ENCODE peak calls at places on chromosomes 13 and 19, in six cellular contexts. M is small intestine, H is fibroblast of lung, D is IMR-90, W is uterus, Z is cardiac muscle cell. E is an unnamed sample.

GRCh38 chr19:46381346-46381745 is 32.0 kb downstream of the CCDC8 start:
- DNase-seq in D (no peak), H (no peak), W (no peak), Z (no peak), M (no peak), E (no peak)

GRCh38 chr13:25885418-25885817 is 166.4 kb downstream of the SHISA2 start:
- DNase-seq in W (no peak), D (no peak), Z (no peak), M (no peak), H (no peak), E (no peak)

GRCh38 chr13:110486061-110486780 is 75.3 kb downstream of the RAB20 start:
- DNase-seq in D (no peak), W (no peak), M (no peak), H (no peak), Z (peak; percentile 29), E (no peak)

GRCh38 chr13:32746474-32746873 is 160.2 kb downstream of the PDS5B start:
- DNase-seq in Z (no peak), M (no peak), W (no peak), H (no peak), D (no peak), E (no peak)

GRCh38 chr13:53782400-53783030 is 753.9 kb downstream of the OLFM4 start:
- DNase-seq in W (no peak), M (peak; percentile 72), Z (peak; percentile 84), D (peak; percentile 17), H (peak; percentile 66), E (peak; percentile 91)

GRCh38 chr13:113393226-113393571 is 29.3 kb upstream of the GRTP1 start:
- DNase-seq in H (no peak), M (no peak), Z (no peak), W (no peak), D (no peak), E (no peak)

GRCh38 chr13:82833928-82834327 is 1048.3 kb downstream of the SLITRK1 start:
- DNase-seq in D (peak; percentile 34), H (peak; percentile 83), W (no peak), Z (no peak), M (no peak), E (no peak)

GRCh38 chr13:28741080-28741479 is 22.3 kb upstream of the SLC46A3 start:
- DNase-seq in Z (no peak), W (no peak), M (no peak), D (peak; percentile 46), H (no peak), E (no peak)

GRCh38 chr19:3810708-3811355 is 24.7 kb upstream of the MATK start:
- DNase-seq in W (no peak), Z (no peak), D (no peak), H (no peak), M (no peak), E (no peak)

GRCh38 chr13:40922437-40923040 is 96.6 kb downstream of the ELF1 start:
- DNase-seq in W (peak; percentile 20), Z (no peak), H (no peak), D (no peak), M (peak; percentile 91), E (no peak)

GRCh38 chr13:111233080-111233479 is 87.4 kb upstream of the TEX29 start:
- DNase-seq in H (no peak), M (no peak), D (peak; percentile 44), Z (no peak), W (no peak), E (no peak)

GRCh38 chr19:36686365-36687213 is 823 bp upstream of the ZNF567 start:
- DNase-seq in W (peak; percentile 17), Z (peak; percentile 10), M (peak; percentile 3), D (peak; percentile 5), H (peak; percentile 12), E (peak; percentile 31)

GRCh38 chr19:12792048-12792852 is 964 bp downstream of the JUNB start:
- DNase-seq in Z (peak; percentile 74), W (peak; percentile 59), D (peak; percentile 55), H (peak; percentile 67), M (peak; percentile 73), E (peak; percentile 64)

GRCh38 chr19:47435196-47435595 is 15.9 kb upstream of the MEIS3 start:
- DNase-seq in D (no peak), H (no peak), W (no peak), M (no peak), Z (no peak), E (no peak)

GRCh38 chr19:3366104-3366760 is at the start of gene NFIC:
- DNase-seq in D (peak; percentile 79), M (peak; percentile 40), Z (peak; percentile 60), W (peak; percentile 92), H (peak; percentile 95), E (peak; percentile 84)

GRCh38 chr13:48304132-48304876 is 753 bp downstream of the RB1 start:
- DNase-seq in M (peak; percentile 58), D (peak; percentile 55), H (peak; percentile 61), Z (peak; percentile 49), W (no peak), E (peak; percentile 56)

GRCh38 chr13:48260970-48261369 is 28.0 kb downstream of the ITM2B start:
- DNase-seq in Z (no peak), M (no peak), D (no peak), W (no peak), H (no peak), E (no peak)

GRCh38 chr19:4730740-4731171 is 7.1 kb upstream of the DPP9 start:
- DNase-seq in D (no peak), W (no peak), H (no peak), M (no peak), Z (no peak), E (no peak)

GRCh38 chr13:50130686-50131051 is 115.4 kb downstream of the KCNRG start:
- DNase-seq in D (peak; percentile 47), Z (peak; percentile 41), W (no peak), H (peak; percentile 63), M (no peak), E (no peak)

GRCh38 chr13:102839462-102839861 is 6.4 kb upstream of the ERCC5 start:
- DNase-seq in M (no peak), Z (no peak), H (no peak), D (peak; percentile 25), W (no peak), E (no peak)
- H3K36me3 ChIP-seq in M (peaks cover 2% of the 10 kb centered on the region), Z (peaks cover 3% of the 10 kb centered on the region), H (no peaks in the 10 kb centered on the region), D (peaks cover 15% of the 10 kb centered on the region), W (no peaks in the 10 kb centered on the region), E (peaks cover 13% of the 10 kb centered on the region)

GRCh38 chr13:97221491-97221890 is 642 bp upstream of the MBNL2 start:
- DNase-seq in Z (no peak), D (no peak), H (no peak), M (peak; percentile 35), W (no peak), E (no peak)
- H3K4me3 ChIP-seq in Z (no peak overlapping the region), D (no peak overlapping the region), H (no peak overlapping the region), M (no peak overlapping the region), W (peak overlapping the region; percentile 52), E (no peak overlapping the region)

GRCh38 chr19:873084-874019 is 13.9 kb downstream of the CFD start:
- DNase-seq in M (peak; percentile 64), Z (peak; percentile 36), D (peak; percentile 31), W (no peak), H (peak; percentile 64), E (no peak)

GRCh38 chr19:872266-872951 is 12.9 kb downstream of the CFD start:
- DNase-seq in Z (peak; percentile 53), D (peak; percentile 38), W (peak; percentile 52), M (peak; percentile 80), H (peak; percentile 75), E (peak; percentile 94)

GRCh38 chr19:870963-871401 is 11.5 kb downstream of the CFD start:
- DNase-seq in M (no peak), H (peak; percentile 78), W (no peak), Z (no peak), D (peak; percentile 32), E (no peak)

GRCh38 chr19:870314-870713 is 10.8 kb downstream of the CFD start:
- DNase-seq in W (no peak), M (no peak), D (no peak), H (no peak), Z (no peak), E (no peak)

GRCh38 chr19:871446-872265 is 12.2 kb downstream of the CFD start:
- DNase-seq in Z (peak; percentile 23), M (no peak), D (peak; percentile 31), W (no peak), H (peak; percentile 55), E (peak; percentile 41)
- H3K36me3 ChIP-seq in Z (peaks cover 10% of the 10 kb centered on the region), M (no peaks in the 10 kb centered on the region), D (peaks cover 39% of the 10 kb centered on the region), W (no peaks in the 10 kb centered on the region), H (peaks cover 27% of the 10 kb centered on the region), E (peaks cover 73% of the 10 kb centered on the region)

DNA sequence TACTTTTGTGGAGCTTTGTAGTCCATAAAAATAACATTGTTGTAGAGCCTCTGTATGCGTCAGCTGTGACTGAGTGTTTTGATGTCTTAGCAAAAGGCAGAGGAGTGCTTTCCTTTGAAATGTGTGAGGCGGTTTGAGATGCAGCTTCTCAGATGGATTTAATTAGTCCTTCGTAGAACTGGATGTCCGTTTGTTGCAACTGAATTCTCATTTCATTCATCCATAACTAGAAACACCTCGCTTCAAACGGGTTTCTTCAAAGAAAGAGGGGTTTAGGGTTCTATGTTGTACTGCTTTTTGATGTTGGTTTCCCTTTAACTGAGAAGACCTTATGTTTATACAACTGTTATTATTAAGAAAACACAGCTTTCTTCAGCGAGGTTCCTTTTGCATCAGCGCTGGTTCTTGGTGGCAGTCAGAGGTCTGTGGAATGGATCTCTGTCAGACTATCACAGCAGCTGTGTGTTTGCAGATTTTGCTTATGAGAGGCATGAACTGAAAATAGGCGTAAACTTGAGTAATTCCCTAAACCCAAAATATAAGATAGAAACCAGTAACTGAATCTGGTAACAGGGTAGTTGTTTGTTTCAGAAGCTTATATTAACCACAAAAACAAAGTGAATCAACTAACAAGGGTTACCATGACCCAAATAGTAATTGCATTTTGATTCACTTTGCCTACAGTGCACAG is 194.4 kb downstream of the GGACT start:
- DNase-seq in D (peak; percentile 92), Z (no peak), M (no peak), H (peak; percentile 88), W (peak; percentile 37), E (no peak)
- H3K4me3 ChIP-seq in D (peak overlapping the region; percentile 48), Z (no peak overlapping the region), M (no peak overlapping the region), H (peak overlapping the region; percentile 12), W (no peak overlapping the region), E (no peak overlapping the region)

E was measured in HAP-1.